ENCODE peak calls at places on chromosome 15, in five cellular contexts. V is dorsolateral prefrontal cortex; O is stimulated activated CD8-positive, alpha-beta memory T cell treated with anti-CD3 and anti-CD28 coated beads, Interleukin-7, amount 100 ng/mL, for 4 hours; A is erythroblast; X is activated CD8-positive, alpha-beta memory T cell treated with anti-CD3 and anti-CD28 coated beads for 24 hours. Q is an unnamed sample.
A peak's percentile ranks its signal among the peaks of the same experiment; 100 is the strongest.

GRCh38 chr15:99361541-99362185 is 110.4 kb downstream of the LRRC28 start:
- DNase-seq in V (no peak), O (no peak), A (peak; percentile 11), X (no peak), Q (no peak)

GRCh38 chr15:48712546-48712945 is 67.0 kb upstream of the FBN1 start:
- DNase-seq in V (no peak), O (no peak), A (no peak), X (no peak), Q (no peak)

GRCh38 chr15:72196409-72197044 is 1.1 kb downstream of the GRAMD2A start:
- DNase-seq in V (no peak), O (no peak), A (no peak), X (no peak), Q (no peak)

GRCh38 chr15:65101418-65101890 is 13.5 kb downstream of the UBAP1L start:
- DNase-seq in V (peak; percentile 81), O (no peak), A (peak; percentile 57), X (peak; percentile 76), Q (no peak)

GRCh38 chr15:30943654-30944335 is 40.1 kb downstream of the FAN1 start:
- DNase-seq in V (no peak), O (no peak), A (no peak), X (no peak), Q (no peak)

GRCh38 chr15:39188314-39188713 is 392.6 kb upstream of the THBS1 start:
- DNase-seq in V (no peak), O (no peak), A (no peak), X (no peak), Q (no peak)

GRCh38 chr15:74417230-74417629 is 16.5 kb downstream of the SEMA7A start:
- DNase-seq in V (no peak), O (no peak), A (no peak), X (no peak), Q (no peak)

GRCh38 chr15:67720556-67721175 is 104.6 kb upstream of the SKOR1 start:
- DNase-seq in V (no peak), O (no peak), A (no peak), X (no peak), Q (no peak)

GRCh38 chr15:92614791-92615785 is 40.5 kb downstream of the FAM174B start:
- DNase-seq in V (no peak), O (no peak), A (no peak), X (no peak), Q (no peak)

GRCh38 chr15:90046846-90047481 is 45.8 kb downstream of the ZNF710 start:
- DNase-seq in V (no peak), O (no peak), A (no peak), X (no peak), Q (no peak)

GRCh38 chr15:81589671-81590070 is 215.7 kb upstream of the TMC3 start:
- DNase-seq in V (no peak), O (no peak), A (no peak), X (no peak), Q (no peak)

GRCh38 chr15:100036030-100036429 is 302.8 kb upstream of the LYSMD4 start:
- DNase-seq in V (no peak), O (no peak), A (no peak), X (no peak), Q (peak; percentile 62)

GRCh38 chr15:33315044-33315443 is 4.3 kb downstream of the RYR3 start:
- DNase-seq in V (no peak), O (no peak), A (no peak), X (no peak), Q (no peak)

GRCh38 chr15:60720493-60721231 is 241.7 kb upstream of the ICE2 start:
- DNase-seq in V (no peak), O (peak; percentile 53), A (no peak), X (peak; percentile 79), Q (no peak)

GRCh38 chr15:41994772-41995475 is 22.6 kb upstream of the EHD4 start:
- DNase-seq in V (no peak), O (no peak), A (no peak), X (no peak), Q (no peak)

GRCh38 chr15:44788748-44789147 is 52.4 kb downstream of the TRIM69 start:
- DNase-seq in V (no peak), O (peak; percentile 21), A (no peak), X (peak; percentile 70), Q (no peak)

GRCh38 chr15:67878647-67879293 is 38.9 kb upstream of the RNU6-1 start:
- DNase-seq in V (no peak), O (no peak), A (no peak), X (peak; percentile 41), Q (no peak)